ENCODE peak calls at places on chromosomes 13 and 19, in ten cellular contexts. C, U, M, R, E, Y, F, O, I and K are unnamed samples. For H3K4me1, the result is how much of the 10 kb centered on the place peaks cover.

GRCh38 chr13:57787058-57787791 is 155.7 kb downstream of the PCDH17 start:
- DNase-seq in M (no peak), C (no peak), I (no peak), Y (no peak), F (no peak), U (no peak), R (no peak), O (no peak), E (no peak), K (no peak)

GRCh38 chr13:110346661-110347067 is 39.6 kb downstream of the COL4A2 start:
- DNase-seq in I (peak), Y (no peak), E (no peak), F (no peak), C (peak), U (no peak), M (no peak), O (no peak), R (no peak), K (no peak)

GRCh38 chr19:15180451-15181390 is 20.1 kb downstream of the NOTCH3 start:
- DNase-seq in E (no peak), O (no peak), I (no peak), U (no peak), C (peak), R (no peak), Y (peak), F (peak), M (no peak), K (peak)

GRCh38 chr13:53920916-53921315 is 892.3 kb downstream of the OLFM4 start:
- DNase-seq in C (no peak), M (no peak), E (no peak), U (no peak), R (no peak), O (no peak), I (no peak), F (no peak), Y (peak), K (peak)

GRCh38 chr13:61095885-61096284 is 319.8 kb downstream of the PCDH20 start:
- DNase-seq in F (no peak), R (no peak), O (no peak), E (no peak), M (no peak), C (no peak), Y (no peak), U (no peak), I (no peak), K (no peak)

GRCh38 chr13:110523838-110524237 is 37.7 kb downstream of the RAB20 start:
- DNase-seq in E (no peak), M (no peak), I (no peak), Y (no peak), U (no peak), R (no peak), C (no peak), O (no peak), F (no peak), K (no peak)

GRCh38 chr19:33734913-33735312 is 61.8 kb upstream of the KCTD15 start:
- DNase-seq in O (no peak), F (peak), M (no peak), E (no peak), C (no peak), Y (no peak), U (no peak), R (no peak), I (no peak), K (no peak)

GRCh38 chr19:7494416-7495098 is 5.7 kb upstream of the PEX11G start:
- DNase-seq in F (peak), M (no peak), C (no peak), O (no peak), R (no peak), I (no peak), E (peak), Y (peak), U (no peak), K (peak)

GRCh38 chr13:97749174-97749573 is 204.3 kb upstream of the IPO5 start:
- DNase-seq in F (no peak), C (no peak), U (peak), I (no peak), O (no peak), Y (no peak), E (peak), R (no peak), M (no peak), K (no peak)

GRCh38 chr13:30216111-30216510 is 91.2 kb downstream of the KATNAL1 start:
- DNase-seq in C (no peak), M (no peak), F (no peak), R (no peak), U (no peak), Y (no peak), E (no peak), O (no peak), I (no peak), K (no peak)

GRCh38 chr13:105144936-105145335 is 1390.5 kb downstream of the EFNB2 start:
- DNase-seq in O (no peak), Y (no peak), U (no peak), I (no peak), F (no peak), E (no peak), C (no peak), R (no peak), M (no peak), K (no peak)

GRCh38 chr13:32019612-32020233 is 11.9 kb upstream of the FRY start:
- DNase-seq in F (peak), O (peak), U (peak), Y (no peak), R (peak), M (no peak), I (no peak), E (peak), C (peak), K (no peak)

GRCh38 chr13:59250276-59250990 is 913.3 kb downstream of the DIAPH3 start:
- DNase-seq in E (no peak), F (no peak), M (no peak), Y (no peak), I (no peak), R (no peak), C (no peak), U (no peak), O (no peak), K (no peak)

GRCh38 chr13:41696163-41697003 is 239.0 kb downstream of the RGCC start:
- DNase-seq in U (peak), R (no peak), E (peak), M (no peak), Y (no peak), F (no peak), I (no peak), O (no peak), C (no peak), K (no peak)

GRCh38 chr13:41699759-41700158 is 242.4 kb downstream of the RGCC start:
- DNase-seq in I (no peak), F (no peak), E (no peak), R (no peak), C (no peak), Y (no peak), M (no peak), U (no peak), O (no peak), K (no peak)

GRCh38 chr13:41700790-41701310 is 243.5 kb downstream of the RGCC start:
- DNase-seq in C (no peak), E (peak), I (no peak), F (peak), U (peak), Y (no peak), R (no peak), O (no peak), M (no peak), K (no peak)

GRCh38 chr13:41694902-41695301 is 237.6 kb downstream of the RGCC start:
- DNase-seq in E (peak), F (peak), Y (peak), R (no peak), C (peak), O (no peak), I (peak), U (peak), M (no peak), K (peak)

DNA sequence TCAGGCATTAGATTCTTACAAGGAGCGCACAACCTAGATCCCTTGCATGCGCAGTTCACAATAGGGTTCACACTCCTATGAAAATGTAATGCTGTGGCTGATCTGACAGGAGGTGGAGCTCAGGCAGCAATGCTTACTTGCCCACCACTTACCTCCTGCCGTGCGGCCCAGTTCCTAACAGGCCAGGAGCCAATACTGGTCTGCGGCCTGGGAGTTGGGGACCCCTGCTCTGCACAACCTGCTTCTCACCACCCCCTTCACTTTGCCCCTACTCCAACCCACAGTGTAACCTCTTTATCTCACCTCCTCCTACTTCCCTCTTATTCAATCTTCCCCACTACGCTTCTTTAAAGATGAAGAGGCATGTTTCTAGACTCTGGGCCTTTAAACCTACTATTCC is 240.2 kb downstream of the RGCC start:
- DNase-seq in U (no peak), Y (no peak), O (no peak), I (no peak), M (no peak), C (no peak), F (no peak), E (no peak), R (no peak), K (no peak)
- H3K4me1 ChIP-seq in U (under half), Y (under half), O (under half), I (half or more), M (under half), C (under half), F (under half), E (under half), R (under half), K (under half)

DNA sequence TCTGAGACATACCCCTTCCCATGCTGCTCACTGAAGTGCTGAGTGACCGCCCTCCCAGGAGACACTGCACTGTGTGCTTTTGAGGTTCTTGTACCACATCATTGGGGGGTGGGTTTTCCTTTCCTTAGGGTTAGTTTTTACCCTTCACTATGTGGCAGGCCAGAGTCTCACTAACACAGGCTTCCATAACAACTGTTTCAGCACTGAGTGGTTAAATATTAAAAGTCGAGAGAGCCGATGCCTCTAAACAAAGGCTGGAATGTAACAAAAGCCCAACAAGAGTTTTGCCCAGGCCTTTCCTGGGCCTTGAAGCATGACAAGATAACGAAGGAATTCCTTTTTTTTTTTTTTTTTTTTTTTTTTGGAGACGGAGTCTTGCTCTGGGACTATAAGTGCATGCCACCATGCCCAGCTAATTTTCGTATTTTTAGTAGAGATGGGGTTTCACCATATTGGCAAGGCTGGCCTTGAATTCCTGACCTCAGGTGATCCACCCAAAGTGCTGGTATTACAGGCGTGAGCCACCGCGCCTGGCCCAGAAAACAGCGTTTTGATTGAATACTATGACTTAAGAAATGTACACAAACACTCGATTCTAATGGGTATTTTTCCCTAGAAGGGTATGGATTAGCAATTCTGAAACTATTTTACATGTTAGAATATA is 46.5 kb downstream of the ZNF823 start:
- DNase-seq in Y (no peak), F (no peak), O (no peak), U (no peak), R (no peak), I (no peak), E (no peak), M (no peak), C (no peak), K (no peak)
- H3K4me3 ChIP-seq in Y (no peak), F (no peak), O (no peak), U (no peak), R (no peak), I (no peak), E (no peak), M (no peak), C (no peak), K (no peak)

GRCh38 chr19:49338023-49338677 is 2.9 kb downstream of the CD37 start:
- DNase-seq in R (no peak), U (no peak), I (peak), E (no peak), Y (peak), M (no peak), C (no peak), F (no peak), O (no peak), K (no peak)
- H3K27ac ChIP-seq in R (no peak), U (no peak), I (no peak), E (no peak), Y (no peak), M (no peak), C (no peak), F (peak), O (peak), K (no peak)

GRCh38 chr13:45331981-45332830 is 8.8 kb downstream of the TPT1 start:
- DNase-seq in M (no peak), R (no peak), O (no peak), U (peak), I (peak), Y (no peak), F (peak), E (peak), C (no peak), K (peak)
- H3K4me1 ChIP-seq in M (half or more), R (half or more), O (under half), U (half or more), I (half or more), Y (under half), F (under half), E (under half), C (under half), K (half or more)

GRCh38 chr19:1325568-1326294 is 40.1 kb downstream of the EFNA2 start:
- DNase-seq in M (no peak), Y (no peak), R (no peak), U (no peak), E (no peak), F (no peak), O (no peak), C (no peak), I (no peak), K (no peak)
- H3K4me3 ChIP-seq in M (no peak), Y (no peak), R (no peak), U (no peak), E (no peak), F (no peak), O (no peak), C (peak), I (peak), K (peak)

GRCh38 chr13:40191186-40191980 is 475.1 kb downstream of the FOXO1 start:
- DNase-seq in F (no peak), E (peak), O (no peak), I (peak), R (no peak), M (no peak), Y (no peak), U (peak), C (no peak), K (no peak)
- H3K27ac ChIP-seq in F (peak), E (no peak), O (peak), I (peak), R (no peak), M (peak), Y (peak), U (peak), C (peak), K (peak)

GRCh38 chr13:48400820-48401219 is 12.1 kb downstream of the LPAR6 start:
- DNase-seq in I (no peak), M (peak), U (peak), F (no peak), C (no peak), Y (no peak), E (peak), O (no peak), R (peak), K (no peak)

GRCh38 chr13:48403929-48404328 is 9.0 kb downstream of the LPAR6 start:
- DNase-seq in E (no peak), I (no peak), F (peak), M (no peak), Y (peak), O (no peak), U (no peak), C (no peak), R (no peak), K (no peak)

GRCh38 chr13:48401480-48401879 is 11.4 kb downstream of the LPAR6 start:
- DNase-seq in O (no peak), E (no peak), F (no peak), Y (no peak), U (no peak), C (no peak), I (no peak), R (no peak), M (no peak), K (no peak)

GRCh38 chr13:48403151-48403631 is 9.7 kb downstream of the LPAR6 start:
- DNase-seq in C (no peak), E (no peak), Y (no peak), U (no peak), I (no peak), F (no peak), R (no peak), O (no peak), M (peak), K (no peak)

DNA sequence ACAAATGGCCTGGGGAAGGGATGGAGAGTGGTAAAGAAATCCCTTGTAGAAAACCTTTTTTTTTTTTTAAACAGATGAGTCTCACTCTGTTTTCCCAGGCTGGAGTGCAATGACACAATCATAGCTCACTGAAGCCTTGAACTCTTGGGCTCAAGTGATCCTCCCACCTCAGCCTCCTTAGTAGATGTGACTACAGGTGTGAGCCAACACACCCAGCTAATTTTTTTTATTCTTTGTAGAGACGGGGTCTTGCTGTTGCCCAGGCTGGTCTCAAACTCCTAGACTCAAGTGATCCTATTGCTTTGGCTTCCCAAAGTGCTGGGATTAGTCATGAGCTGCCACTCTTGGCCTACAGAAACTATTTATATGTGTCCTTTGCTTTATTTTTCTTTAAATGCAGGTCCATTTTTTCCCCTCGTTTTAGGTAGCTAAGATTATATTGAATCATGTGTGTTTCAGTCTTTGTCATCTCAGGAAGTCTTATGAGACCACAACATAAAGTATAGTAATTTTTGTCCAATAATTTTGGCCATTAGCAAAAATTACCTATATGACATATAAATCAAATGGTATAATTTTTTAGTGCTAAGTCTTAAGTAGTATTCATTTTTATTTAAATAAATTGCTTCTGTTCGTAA is 10.5 kb downstream of the LPAR6 start:
- DNase-seq in M (peak), F (no peak), O (no peak), U (no peak), R (no peak), Y (no peak), I (no peak), C (no peak), E (no peak), K (no peak)
- H3K4me1 ChIP-seq in M (half or more), F (under half), O (under half), U (under half), R (half or more), Y (under half), I (under half), C (under half), E (under half), K (under half)

DNA sequence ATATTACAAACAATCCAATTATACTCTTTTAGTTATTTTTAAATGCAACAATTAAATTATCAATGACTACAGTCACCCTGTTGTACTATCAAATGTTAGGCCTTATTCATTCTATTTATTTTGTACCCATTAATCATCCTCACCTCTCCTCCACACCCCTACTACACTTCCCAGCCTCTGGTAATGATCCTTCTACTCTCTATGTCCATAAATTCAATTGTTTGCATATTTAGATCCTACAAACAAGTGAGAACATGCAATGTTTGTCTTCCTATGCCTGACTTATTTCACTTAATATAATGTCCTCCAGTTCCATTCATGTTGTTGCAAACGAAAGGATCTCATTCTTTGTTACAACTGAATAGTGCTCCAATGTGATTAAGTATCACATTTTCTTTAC is 1414.6 kb downstream of the SLITRK1 start:
- DNase-seq in C (no peak), Y (no peak), O (no peak), M (no peak), I (no peak), U (no peak), R (no peak), E (no peak), F (no peak), K (no peak)
- H3K4me3 ChIP-seq in C (no peak), Y (no peak), O (no peak), M (no peak), I (no peak), U (no peak), R (no peak), E (no peak), F (no peak), K (no peak)

GRCh38 chr19:46265217-46265828 is 31.5 kb upstream of the HIF3A start:
- DNase-seq in U (peak), R (peak), I (peak), Y (no peak), E (peak), F (peak), M (peak), C (peak), O (peak), K (peak)
- H3K27ac ChIP-seq in U (no peak), R (no peak), I (no peak), Y (no peak), E (no peak), F (no peak), M (no peak), C (no peak), O (no peak), K (no peak)

GRCh38 chr19:32150605-32151004 is 194.8 kb upstream of the ZNF507 start:
- DNase-seq in U (no peak), O (no peak), I (no peak), F (no peak), M (no peak), E (no peak), Y (no peak), R (no peak), C (no peak), K (no peak)

GRCh38 chr19:32146664-32147063 is 198.7 kb upstream of the ZNF507 start:
- DNase-seq in R (no peak), C (no peak), M (no peak), F (no peak), O (no peak), I (no peak), E (no peak), Y (no peak), U (no peak), K (no peak)
- H3K4me1 ChIP-seq in R (under half), C (under half), M (under half), F (under half), O (under half), I (under half), E (under half), Y (under half), U (under half), K (under half)